ENCODE peak calls at places on chromosomes 11 and 22, in four cellular contexts. One of them, this sample, is unnamed.
A peak's percentile ranks its signal among the peaks of the same experiment; 100 is the strongest.

GRCh38 chr11:108534274-108534882 is 36.2 kb upstream of the POGLUT3 start:
- DNase-seq in H1: no peak
- DNase-seq in GM12878: no peak
- DNase-seq in HepG2: no peak
- DNase-seq in this sample: no peak

GRCh38 chr11:76610871-76611475 is 59.6 kb downstream of the LRRC32 start:
- DNase-seq in H1: peak; percentile 43
- DNase-seq in GM12878: no peak
- DNase-seq in HepG2: no peak
- DNase-seq in this sample: no peak

GRCh38 chr11:113690619-113691569 is 15.2 kb downstream of the TMPRSS5 start:
- DNase-seq in H1: peak; percentile 86
- DNase-seq in GM12878: no peak
- DNase-seq in HepG2: peak; percentile 13
- DNase-seq in this sample: no peak

GRCh38 chr11:64229090-64229958 is 1.0 kb upstream of the DNAJC4 start:
- DNase-seq in H1: no peak
- DNase-seq in GM12878: no peak
- DNase-seq in HepG2: no peak
- DNase-seq in this sample: no peak

GRCh38 chr11:33157103-33158027 is 3.9 kb downstream of the CSTF3 start:
- DNase-seq in H1: no peak
- DNase-seq in GM12878: no peak
- DNase-seq in HepG2: no peak
- DNase-seq in this sample: no peak

GRCh38 chr22:25403752-25404471 is 160.6 kb upstream of the GRK3 start:
- DNase-seq in H1: no peak
- DNase-seq in GM12878: no peak
- DNase-seq in HepG2: peak; percentile 15
- DNase-seq in this sample: peak; percentile 33

GRCh38 chr22:33835196-33835788 is 85.0 kb downstream of the LARGE1 start:
- DNase-seq in H1: no peak
- DNase-seq in GM12878: no peak
- DNase-seq in HepG2: no peak
- DNase-seq in this sample: no peak

GRCh38 chr11:97092823-97093222 is 703.0 kb downstream of the JRKL start:
- DNase-seq in H1: no peak
- DNase-seq in GM12878: no peak
- DNase-seq in HepG2: no peak
- DNase-seq in this sample: no peak

GRCh38 chr11:15367695-15368094 is 253.0 kb downstream of the INSC start:
- DNase-seq in H1: no peak
- DNase-seq in GM12878: no peak
- DNase-seq in HepG2: no peak
- DNase-seq in this sample: peak; percentile 3

GRCh38 chr11:119422505-119423416 is at the start of gene THY1:
- DNase-seq in H1: peak; percentile 83
- DNase-seq in GM12878: no peak
- DNase-seq in HepG2: no peak
- DNase-seq in this sample: peak; percentile 60

GRCh38 chr11:129384415-129384814 is 8.8 kb downstream of the BARX2 start:
- DNase-seq in H1: no peak
- DNase-seq in GM12878: no peak
- DNase-seq in HepG2: no peak
- DNase-seq in this sample: no peak

GRCh38 chr22:17043521-17043920 is 35.5 kb upstream of the GAB4 start:
- DNase-seq in H1: no peak
- DNase-seq in GM12878: peak; percentile 13
- DNase-seq in HepG2: no peak
- DNase-seq in this sample: no peak

GRCh38 chr11:47994417-47994816 is 14.1 kb downstream of the PTPRJ start:
- DNase-seq in H1: no peak
- DNase-seq in GM12878: no peak
- DNase-seq in HepG2: no peak
- DNase-seq in this sample: no peak

GRCh38 chr11:47991266-47991830 is 11.0 kb downstream of the PTPRJ start:
- DNase-seq in H1: no peak
- DNase-seq in GM12878: no peak
- DNase-seq in HepG2: no peak
- DNase-seq in this sample: no peak

GRCh38 chr11:47991894-47992293 is 11.5 kb downstream of the PTPRJ start:
- DNase-seq in H1: no peak
- DNase-seq in GM12878: no peak
- DNase-seq in HepG2: no peak
- DNase-seq in this sample: no peak

GRCh38 chr11:47995318-47995717 is 15.0 kb downstream of the PTPRJ start:
- DNase-seq in H1: no peak
- DNase-seq in GM12878: no peak
- DNase-seq in HepG2: peak; percentile 74
- DNase-seq in this sample: no peak

GRCh38 chr11:47992959-47993820 is 12.8 kb downstream of the PTPRJ start:
- DNase-seq in H1: no peak
- DNase-seq in GM12878: no peak
- DNase-seq in HepG2: no peak
- DNase-seq in this sample: peak; percentile 59
- TF ChIP-seq SUZ12 in H1: no peak
- TF ChIP-seq SUZ12 in GM12878: no peak
- TF ChIP-seq SUZ12 in HepG2: no peak
- TF ChIP-seq SUZ12 in this sample: no peak

GRCh38 chr11:2690261-2690575 is 9.6 kb downstream of the KCNQ1OT1 start:
- DNase-seq in H1: no peak
- DNase-seq in GM12878: no peak
- DNase-seq in HepG2: no peak
- DNase-seq in this sample: no peak

GRCh38 chr11:2689551-2690260 is 10.1 kb downstream of the KCNQ1OT1 start:
- DNase-seq in H1: no peak
- DNase-seq in GM12878: no peak
- DNase-seq in HepG2: no peak
- DNase-seq in this sample: no peak

GRCh38 chr11:2687782-2688191 is 12.0 kb downstream of the KCNQ1OT1 start:
- DNase-seq in H1: no peak
- DNase-seq in GM12878: no peak
- DNase-seq in HepG2: no peak
- DNase-seq in this sample: no peak

GRCh38 chr11:2687223-2687530 is 12.6 kb downstream of the KCNQ1OT1 start:
- DNase-seq in H1: no peak
- DNase-seq in GM12878: no peak
- DNase-seq in HepG2: no peak
- DNase-seq in this sample: no peak

DNA sequence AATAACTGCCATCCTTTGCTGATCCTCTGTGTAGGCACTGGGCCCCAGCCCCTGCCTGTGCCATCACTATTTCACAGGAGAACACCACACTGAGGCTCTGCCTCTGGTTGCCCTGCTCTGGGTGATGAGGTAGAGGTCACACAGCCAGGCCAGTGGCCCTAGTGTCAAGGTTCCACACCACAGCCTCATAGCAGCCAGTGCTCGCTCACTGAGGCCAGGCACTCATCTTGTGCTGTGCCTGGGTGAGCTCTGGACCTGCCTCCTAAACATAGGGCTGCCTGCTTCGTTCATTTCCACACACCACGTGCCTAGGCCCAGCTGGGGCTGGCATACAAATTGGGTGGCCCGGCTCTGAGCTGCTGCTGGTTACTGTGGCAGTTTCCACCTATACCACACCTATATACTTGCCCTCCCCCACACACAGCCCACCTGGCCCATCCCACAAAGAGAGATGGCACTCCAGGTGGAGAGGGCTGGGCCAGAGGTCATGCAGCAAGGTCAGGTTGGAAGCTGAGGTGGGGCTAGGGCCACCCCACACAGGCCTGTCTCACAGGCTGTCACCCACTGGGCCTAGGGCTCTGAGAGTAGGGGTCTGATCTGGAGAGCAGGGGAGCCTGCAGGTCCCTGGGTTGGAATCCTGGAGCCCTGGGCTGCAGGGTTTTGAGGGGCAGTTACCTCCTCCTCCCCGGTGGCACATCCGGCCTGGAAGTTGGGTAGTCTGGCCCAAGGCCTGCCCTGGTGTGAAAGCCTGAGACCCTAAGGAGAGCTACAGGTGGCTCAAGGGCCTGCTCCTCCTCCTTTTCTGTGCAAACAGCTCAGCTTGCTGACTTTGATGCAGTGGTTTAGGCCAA is 11.2 kb downstream of the KCNQ1OT1 start:
- DNase-seq in H1: no peak
- DNase-seq in GM12878: no peak
- DNase-seq in HepG2: no peak
- DNase-seq in this sample: no peak
- H3K4me1 ChIP-seq in H1: peaks cover 65% of the 10 kb centered on the region
- H3K4me1 ChIP-seq in GM12878: no peaks in the 10 kb centered on the region
- H3K4me1 ChIP-seq in HepG2: peaks cover 100% of the 10 kb centered on the region
- H3K4me1 ChIP-seq in this sample: peaks cover 56% of the 10 kb centered on the region

GRCh38 chr11:121352301-121352891 is 59.8 kb downstream of the SC5D start:
- DNase-seq in H1: no peak
- DNase-seq in GM12878: no peak
- DNase-seq in HepG2: no peak
- DNase-seq in this sample: no peak
- TF ChIP-seq YY1 in H1: no peak
- TF ChIP-seq YY1 in GM12878: no peak
- TF ChIP-seq YY1 in HepG2: no peak
- TF ChIP-seq YY1 in this sample: no peak

DNA sequence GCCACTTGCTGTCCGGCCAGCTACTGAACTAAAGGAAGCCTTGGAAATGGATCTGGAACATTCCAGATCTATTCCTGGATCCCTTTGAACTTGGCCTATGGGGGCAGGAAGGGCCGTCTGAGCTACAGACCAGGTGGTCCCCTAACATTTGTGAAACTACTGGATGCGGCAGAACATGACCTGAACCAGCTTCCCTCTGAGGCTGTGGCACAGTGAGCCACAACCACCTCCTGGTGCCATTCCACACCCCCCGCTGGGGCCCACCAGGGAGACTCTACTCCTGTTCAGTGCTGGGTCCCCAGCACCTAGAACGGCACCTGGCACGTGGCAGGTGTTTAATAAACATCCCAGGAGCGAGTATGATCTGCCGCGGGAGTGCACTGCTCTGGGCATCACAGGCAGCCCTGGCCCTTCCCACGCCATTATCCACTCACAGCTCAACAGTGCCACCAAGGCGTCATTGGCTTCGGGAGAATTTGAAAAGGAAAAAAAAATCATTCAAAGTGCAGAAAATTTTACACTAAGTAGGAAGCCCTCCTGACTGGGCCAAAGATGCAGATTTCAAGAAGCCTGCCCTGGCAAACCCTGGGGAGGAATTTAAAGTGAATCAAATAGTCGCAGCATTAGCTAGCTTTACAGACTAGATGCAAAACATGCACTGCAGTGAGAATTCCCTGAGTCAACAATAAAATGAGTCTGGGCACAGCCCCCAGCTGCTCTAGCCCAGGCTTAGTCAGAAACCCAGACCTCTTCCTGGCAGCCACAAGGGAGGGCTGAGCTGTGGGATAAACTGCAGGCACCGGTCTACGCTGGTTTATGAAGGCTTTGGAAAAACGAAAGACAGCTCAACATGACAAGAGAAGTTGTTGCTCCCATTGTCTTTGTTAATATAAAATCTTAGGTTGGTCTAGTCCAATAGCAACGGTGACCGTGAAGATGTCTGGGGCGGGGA is 14.3 kb upstream of the EFCAB6 start:
- DNase-seq in H1: peak; percentile 43
- DNase-seq in GM12878: no peak
- DNase-seq in HepG2: no peak
- DNase-seq in this sample: no peak
- TF ChIP-seq SUZ12 in H1: no peak
- TF ChIP-seq SUZ12 in GM12878: no peak
- TF ChIP-seq SUZ12 in HepG2: no peak
- TF ChIP-seq SUZ12 in this sample: no peak

GRCh38 chr22:27409299-27409698 is 392.3 kb downstream of the MN1 start:
- DNase-seq in H1: no peak
- DNase-seq in GM12878: no peak
- DNase-seq in HepG2: peak; percentile 16
- DNase-seq in this sample: no peak
- H3K4me1 ChIP-seq in H1: peaks cover 4% of the 10 kb centered on the region
- H3K4me1 ChIP-seq in GM12878: no peaks in the 10 kb centered on the region
- H3K4me1 ChIP-seq in HepG2: no peaks in the 10 kb centered on the region
- H3K4me1 ChIP-seq in this sample: peaks cover 8% of the 10 kb centered on the region

GRCh38 chr11:56849250-56849649 is 100.8 kb upstream of the OR9G4 start:
- DNase-seq in H1: no peak
- DNase-seq in GM12878: no peak
- DNase-seq in HepG2: no peak
- DNase-seq in this sample: no peak

GRCh38 chr11:56848105-56848809 is 99.8 kb upstream of the OR9G4 start:
- DNase-seq in H1: no peak
- DNase-seq in GM12878: no peak
- DNase-seq in HepG2: no peak
- DNase-seq in this sample: no peak

GRCh38 chr11:56845121-56845732 is 96.7 kb upstream of the OR9G4 start:
- DNase-seq in H1: no peak
- DNase-seq in GM12878: no peak
- DNase-seq in HepG2: no peak
- DNase-seq in this sample: no peak

GRCh38 chr11:56843816-56844215 is 95.3 kb upstream of the OR9G4 start:
- DNase-seq in H1: no peak
- DNase-seq in GM12878: no peak
- DNase-seq in HepG2: no peak
- DNase-seq in this sample: no peak

GRCh38 chr11:56846631-56847400 is 98.3 kb upstream of the OR9G4 start:
- DNase-seq in H1: no peak
- DNase-seq in GM12878: no peak
- DNase-seq in HepG2: no peak
- DNase-seq in this sample: no peak
- TF ChIP-seq YY1 in H1: no peak
- TF ChIP-seq YY1 in GM12878: no peak
- TF ChIP-seq YY1 in HepG2: no peak
- TF ChIP-seq YY1 in this sample: no peak

DNA sequence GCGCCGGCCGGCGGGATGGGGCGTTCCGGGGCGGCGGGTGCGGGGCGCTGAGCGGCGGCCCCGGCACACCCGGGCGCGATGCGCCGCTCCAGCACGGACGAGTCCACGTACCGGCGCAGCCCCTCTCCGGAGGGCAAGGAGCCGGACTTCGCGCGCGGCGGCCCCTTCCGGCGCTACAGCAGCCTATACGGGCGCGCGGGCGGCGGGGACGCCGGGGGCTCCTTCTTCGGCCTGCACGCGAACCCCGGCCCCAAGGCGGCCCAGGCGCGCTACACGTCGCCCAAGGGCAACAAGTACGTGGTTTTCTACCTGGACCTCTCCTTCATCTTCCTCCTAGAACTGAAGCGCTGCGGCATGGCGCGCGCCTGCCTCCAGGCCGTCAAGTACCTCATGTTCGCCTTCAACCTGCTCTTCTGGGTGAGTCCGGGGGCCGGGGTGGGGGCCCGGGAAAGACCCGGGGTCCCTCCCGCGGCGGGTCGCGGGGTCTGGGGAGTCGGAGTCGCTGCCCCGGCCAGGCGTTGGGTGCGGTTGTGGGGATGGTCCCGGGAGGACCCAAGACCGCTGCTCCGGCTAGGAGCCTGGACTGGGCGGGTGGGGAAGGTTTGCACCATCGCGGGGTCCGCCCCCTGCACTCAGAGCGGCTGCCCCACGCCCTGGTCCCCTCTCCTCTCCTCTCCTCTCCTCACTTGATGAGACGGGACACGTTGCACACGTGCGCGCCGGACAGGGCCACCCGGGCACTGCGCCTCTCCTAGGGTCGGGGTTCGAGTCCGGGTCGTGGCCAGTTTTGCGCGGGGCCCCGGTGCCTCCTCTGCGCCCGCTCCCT is 7.5 kb downstream of the TSPAN4 start:
- DNase-seq in H1: no peak
- DNase-seq in GM12878: no peak
- DNase-seq in HepG2: no peak
- DNase-seq in this sample: no peak
- TF ChIP-seq SUZ12 in H1: no peak
- TF ChIP-seq SUZ12 in GM12878: no peak
- TF ChIP-seq SUZ12 in HepG2: no peak
- TF ChIP-seq SUZ12 in this sample: no peak

GRCh38 chr11:72703281-72704008 is 29.2 kb upstream of the PDE2A start:
- DNase-seq in H1: no peak
- DNase-seq in GM12878: no peak
- DNase-seq in HepG2: no peak
- DNase-seq in this sample: no peak
- H3K4me1 ChIP-seq in H1: peaks cover 40% of the 10 kb centered on the region
- H3K4me1 ChIP-seq in GM12878: peaks cover 8% of the 10 kb centered on the region
- H3K4me1 ChIP-seq in HepG2: no peaks in the 10 kb centered on the region
- H3K4me1 ChIP-seq in this sample: peaks cover 42% of the 10 kb centered on the region